ENCODE peak calls at places on chromosome 14, in five cellular contexts. A is esophagus muscularis mucosa, L is IMR-90, F is Peyer's patch, M is H54. O is an unnamed sample.

GRCh38 chr14:22748691-22749090 is 17.8 kb upstream of the OXA1L start:
- DNase-seq in A (no peak), L (no peak), F (no peak), M (no peak), O (no peak)

GRCh38 chr14:68780358-68781160 is 12.3 kb downstream of the ZFP36L1 start:
- DNase-seq in A (no peak), L (peak; percentile 62), F (peak; percentile 78), M (no peak), O (peak; percentile 68)

GRCh38 chr14:100399052-100399849 is 76.1 kb downstream of the SLC25A47 start:
- DNase-seq in A (no peak), L (no peak), F (no peak), M (no peak), O (no peak)

GRCh38 chr14:101508196-101508947 is 52.9 kb upstream of the DIO3 start:
- DNase-seq in A (no peak), L (no peak), F (peak; percentile 28), M (no peak), O (peak; percentile 0)

GRCh38 chr14:38124496-38124895 is 83.2 kb upstream of the SSTR1 start:
- DNase-seq in A (no peak), L (no peak), F (no peak), M (no peak), O (no peak)

GRCh38 chr14:104405566-104406226 is 173.9 kb upstream of the C14orf180 start:
- DNase-seq in A (peak; percentile 57), L (no peak), F (no peak), M (no peak), O (no peak)

GRCh38 chr14:48035836-48036235 is 360.4 kb upstream of the MDGA2 start:
- DNase-seq in A (no peak), L (no peak), F (no peak), M (no peak), O (no peak)

GRCh38 chr14:57617510-57617909 is 123.9 kb upstream of the CCDC198 start:
- DNase-seq in A (no peak), L (no peak), F (no peak), M (no peak), O (no peak)

GRCh38 chr14:95018845-95019244 is 138.5 kb downstream of the DICER1 start:
- DNase-seq in A (peak; percentile 68), L (no peak), F (no peak), M (no peak), O (no peak)

GRCh38 chr14:93936926-93937325 is 9.8 kb downstream of the FAM181A start:
- DNase-seq in A (no peak), L (no peak), F (no peak), M (no peak), O (no peak)

GRCh38 chr14:22432348-22432976 is 156.6 kb downstream of the DAD1 start:
- DNase-seq in A (no peak), L (peak; percentile 84), F (no peak), M (peak; percentile 42), O (peak; percentile 53)

GRCh38 chr14:48382961-48383360 is 707.6 kb upstream of the MDGA2 start:
- DNase-seq in A (no peak), L (no peak), F (peak; percentile 39), M (no peak), O (no peak)

GRCh38 chr14:105864116-105864515 is 337.7 kb downstream of the TMEM121 start:
- DNase-seq in A (no peak), L (no peak), F (peak; percentile 28), M (no peak), O (no peak)

GRCh38 chr14:48973136-48973535 is 613.0 kb downstream of the RPS29 start:
- DNase-seq in A (no peak), L (peak; percentile 70), F (no peak), M (no peak), O (no peak)

GRCh38 chr14:72177246-72177645 is 245.0 kb downstream of the RGS6 start:
- DNase-seq in A (no peak), L (no peak), F (no peak), M (no peak), O (no peak)

GRCh38 chr14:43539210-43539609 is 967.9 kb downstream of the FSCB start:
- DNase-seq in A (no peak), L (peak; percentile 0), F (no peak), M (no peak), O (no peak)

GRCh38 chr14:69154779-69155178 is 1.9 kb upstream of the DCAF5 start:
- DNase-seq in A (no peak), L (no peak), F (no peak), M (no peak), O (no peak)

GRCh38 chr14:24032727-24033418 is 18.9 kb upstream of the CARMIL3 start:
- DNase-seq in A (no peak), L (peak; percentile 79), F (no peak), M (no peak), O (no peak)

GRCh38 chr14:94992046-94992445 is 165.3 kb downstream of the DICER1 start:
- DNase-seq in A (no peak), L (no peak), F (no peak), M (no peak), O (no peak)

GRCh38 chr14:75711134-75711795 is 50.2 kb downstream of the TTLL5 start:
- DNase-seq in A (no peak), L (peak; percentile 72), F (no peak), M (no peak), O (no peak)

GRCh38 chr14:68932686-68933085 is 46.4 kb downstream of the ACTN1 start:
- DNase-seq in A (no peak), L (no peak), F (no peak), M (no peak), O (no peak)

DNA sequence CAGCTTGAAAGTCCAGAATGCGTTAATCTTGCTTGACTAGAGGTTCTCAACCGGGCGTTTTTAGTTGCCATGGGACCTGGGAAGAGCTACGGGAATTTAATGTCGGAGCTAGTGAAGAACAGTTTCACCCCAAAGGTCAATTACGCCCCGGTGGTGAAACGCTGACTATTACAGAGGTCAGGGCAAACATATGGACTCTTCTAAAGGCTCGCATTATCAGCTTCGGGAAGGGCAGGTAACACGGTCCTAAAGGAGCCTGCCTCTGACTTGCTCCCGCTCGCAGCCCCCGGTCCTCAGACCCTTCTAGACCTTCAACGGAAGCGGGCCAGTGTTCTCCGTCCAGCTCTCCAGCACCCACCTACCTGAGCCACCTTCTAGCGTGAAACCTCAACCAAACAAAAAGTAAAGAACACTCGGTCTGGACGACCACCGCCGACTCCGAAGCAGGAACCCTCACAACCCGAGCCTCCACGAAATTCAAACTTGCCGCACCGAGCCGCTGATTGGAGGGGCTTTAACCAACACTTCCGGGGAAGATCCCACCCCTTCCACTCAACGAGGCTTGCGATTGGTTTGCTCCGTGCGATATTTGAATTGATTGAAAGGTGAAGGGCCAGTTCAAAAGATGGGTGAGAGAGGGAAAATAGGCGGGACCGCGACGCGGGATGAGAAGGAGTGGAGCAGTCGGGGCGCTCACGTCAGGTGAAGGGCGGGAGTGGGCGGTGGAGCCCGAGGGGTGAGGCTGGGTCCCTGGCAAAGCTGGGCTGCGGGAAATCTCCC is at the start of gene DLGAP5:
- DNase-seq in A (peak; percentile 97), L (peak; percentile 94), F (peak; percentile 97), M (peak; percentile 63), O (peak; percentile 95)
- TF ChIP-seq POLR2A in A (no peak), L (peak; percentile 35), F (peak; percentile 57), M (peak; percentile 37), O (peak; percentile 70)

DNA sequence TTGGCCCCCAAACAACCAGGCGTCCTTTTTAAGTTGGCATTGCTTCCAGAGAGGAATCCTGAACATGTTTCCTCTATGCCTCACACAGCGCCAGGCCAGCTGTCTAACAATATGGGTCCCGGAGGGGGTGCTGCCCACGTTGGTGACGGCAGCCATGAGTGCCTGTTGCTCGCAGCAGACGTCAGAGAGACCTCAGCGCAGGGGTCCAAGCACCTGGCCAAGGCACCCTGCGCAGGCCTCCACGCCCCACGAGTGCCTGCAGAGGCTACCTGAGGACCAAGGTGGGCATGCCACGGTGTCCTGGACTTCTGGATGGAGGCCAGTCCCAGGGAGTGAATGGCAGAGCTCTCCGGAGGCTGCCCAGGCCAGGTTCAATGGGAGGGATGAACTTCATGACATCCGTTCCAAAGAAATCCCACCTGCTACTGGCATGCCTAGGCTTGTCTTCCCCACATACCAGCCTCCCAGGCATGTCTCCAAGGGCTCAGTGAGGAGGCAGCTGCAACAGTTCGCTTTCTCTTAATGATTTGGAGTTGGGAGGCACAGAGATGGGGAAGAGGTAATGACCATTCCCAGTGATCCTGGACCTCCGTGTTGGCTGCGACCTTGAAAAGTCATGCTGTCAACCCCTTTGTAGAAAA is 11.6 kb upstream of the FOXN3 start:
- DNase-seq in A (no peak), L (peak; percentile 22), F (peak; percentile 45), M (no peak), O (no peak)
- TF ChIP-seq POLR2A in A (no peak), L (no peak), F (no peak), M (no peak), O (no peak)

DNA sequence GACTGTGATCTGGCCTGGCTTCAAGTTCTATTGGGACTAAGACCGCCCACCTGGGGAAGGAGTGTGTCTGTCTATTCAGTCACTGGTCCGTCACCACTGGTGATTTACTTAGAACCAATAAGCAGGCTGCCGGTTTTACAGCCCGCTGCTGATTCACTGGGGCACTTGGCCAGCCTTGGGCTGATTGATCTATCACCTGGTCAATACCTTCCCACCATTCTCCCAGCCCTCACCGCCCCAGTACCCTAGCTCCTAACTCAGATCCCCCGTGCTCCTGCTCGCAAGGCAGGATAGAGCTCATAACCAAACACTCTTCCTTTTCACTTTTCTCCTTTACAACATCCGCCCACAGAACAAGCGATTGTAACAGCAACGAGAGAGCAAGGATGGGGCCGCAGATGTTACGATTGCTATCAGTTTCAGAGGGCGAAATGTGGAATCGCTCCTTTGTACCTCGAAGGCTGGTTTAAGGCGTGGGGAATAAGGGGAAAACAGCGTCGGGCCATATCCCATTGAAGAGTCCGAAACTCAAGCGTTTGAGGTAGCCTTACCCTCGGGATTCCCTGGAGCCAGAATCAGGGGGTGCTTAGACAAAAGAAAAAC is 672 bp downstream of the RDH11 start:
- DNase-seq in A (no peak), L (peak; percentile 95), F (peak; percentile 92), M (peak; percentile 66), O (peak; percentile 84)
- TF ChIP-seq POLR2A in A (no peak), L (no peak), F (peak; percentile 84), M (peak; percentile 18), O (peak; percentile 32)

GRCh38 chr14:21267886-21268611 is 1.2 kb downstream of the HNRNPC start:
- DNase-seq in A (no peak), L (peak; percentile 49), F (no peak), M (no peak), O (no peak)
- TF ChIP-seq POLR2A in A (no peak), L (no peak), F (no peak), M (no peak), O (no peak)

DNA sequence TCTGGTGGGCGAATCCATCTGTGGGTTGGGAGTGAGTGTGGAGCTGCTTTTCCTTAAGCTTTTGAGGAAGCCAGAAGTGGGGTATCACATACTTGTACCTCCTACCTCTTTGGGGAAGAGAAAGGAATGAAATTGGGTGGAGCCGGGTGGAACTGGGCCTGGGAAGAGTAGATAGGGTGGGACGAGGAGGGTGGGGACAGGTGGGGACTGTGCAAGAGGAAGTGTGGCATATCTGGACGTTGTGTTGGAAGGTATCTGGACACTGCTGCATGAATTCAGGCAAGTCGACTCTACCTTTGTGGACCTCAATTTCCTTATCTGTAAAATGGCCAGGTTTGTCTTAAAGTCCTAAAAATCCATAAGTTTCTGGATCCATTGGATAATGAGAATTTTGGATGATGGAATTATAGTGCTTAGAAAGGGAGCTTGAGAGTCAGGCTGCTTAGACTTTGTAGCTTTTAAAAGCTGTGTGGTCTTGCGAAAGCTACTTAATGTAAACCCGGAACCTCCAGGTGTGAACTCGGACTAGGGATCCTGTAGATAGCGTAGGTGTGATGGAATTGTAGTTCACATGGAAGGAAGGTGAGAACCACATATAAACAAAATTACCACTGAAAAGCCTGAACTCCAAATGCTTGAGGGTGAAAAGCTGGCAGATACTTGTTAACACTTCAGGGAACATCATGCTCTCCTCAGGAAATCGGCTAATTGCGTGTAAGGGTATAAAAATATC is 2.1 kb downstream of the VRTN start:
- DNase-seq in A (no peak), L (no peak), F (no peak), M (no peak), O (no peak)
- TF ChIP-seq POLR2A in A (no peak), L (no peak), F (no peak), M (no peak), O (no peak)

O was measured in transverse colon.